ENCODE peak calls at places on chromosomes 4 and X, in eight cellular contexts. S, X, K, U, B, I, G and A are unnamed samples.

GRCh38 chr4:168484626-168485025 is 4.3 kb upstream of the DDX60L start:
- DNase-seq in S (no peak), X (no peak), K (peak; percentile 96), U (peak; percentile 19), B (no peak), I (no peak), G (peak; percentile 78), A (no peak)

GRCh38 chr4:168451744-168452394 is 28.4 kb downstream of the DDX60L start:
- DNase-seq in S (no peak), X (no peak), K (peak; percentile 43), U (no peak), B (no peak), I (no peak), G (peak; percentile 85), A (no peak)

GRCh38 chr4:3262208-3263052 is 13.5 kb downstream of the MSANTD1 start:
- DNase-seq in S (no peak), X (peak; percentile 35), K (no peak), U (peak; percentile 68), B (no peak), I (no peak), G (no peak), A (no peak)

GRCh38 chr4:42237451-42237850 is 85.0 kb upstream of the BEND4 start:
- DNase-seq in S (no peak), X (no peak), K (no peak), U (no peak), B (no peak), I (no peak), G (no peak), A (no peak)

GRCh38 chrX:64204701-64205440 is 637 bp downstream of the AMER1 start:
- DNase-seq in S (peak; percentile 1), X (peak; percentile 60), K (peak; percentile 26), U (peak; percentile 81), B (peak; percentile 53), I (peak; percentile 56), G (peak; percentile 40), A (peak; percentile 1)

GRCh38 chr4:166777760-166778159 is 456.5 kb downstream of the SPOCK3 start:
- DNase-seq in S (no peak), X (no peak), K (no peak), U (no peak), B (no peak), I (no peak), G (no peak), A (no peak)

GRCh38 chrX:136126892-136127406 is 20.4 kb upstream of the FHL1 start:
- DNase-seq in S (no peak), X (no peak), K (peak; percentile 13), U (no peak), B (no peak), I (no peak), G (peak; percentile 24), A (no peak)

GRCh38 chr4:165474784-165475705 is 96.2 kb downstream of the CPE start:
- DNase-seq in S (no peak), X (no peak), K (no peak), U (no peak), B (no peak), I (no peak), G (no peak), A (no peak)

GRCh38 chr4:85986266-85986665 is 373.6 kb downstream of the MAPK10 start:
- DNase-seq in S (no peak), X (no peak), K (no peak), U (peak; percentile 58), B (no peak), I (no peak), G (no peak), A (no peak)

GRCh38 chrX:108736509-108737479 is at the start of gene IRS4:
- DNase-seq in S (no peak), X (peak; percentile 49), K (no peak), U (no peak), B (peak; percentile 93), I (no peak), G (no peak), A (no peak)